ENCODE peak calls at places on chromosomes 11 and 22, in four cellular contexts. A, D, M and Q are unnamed samples.

GRCh38 chr11:129224538-129224937 is 32.4 kb upstream of the ARHGAP32 start:
- DNase-seq in A (no peak), D (no peak), M (no peak), Q (no peak)

GRCh38 chr11:33021937-33022336 is 6.3 kb downstream of the DEPDC7 start:
- DNase-seq in A (no peak), D (no peak), M (no peak), Q (no peak)

GRCh38 chr11:35579557-35580396 is 38.5 kb upstream of the FJX1 start:
- DNase-seq in A (no peak), D (no peak), M (no peak), Q (no peak)

GRCh38 chr11:91470656-91471055 is 754.0 kb upstream of the FAT3 start:
- DNase-seq in A (no peak), D (no peak), M (no peak), Q (no peak)

GRCh38 chr11:3950996-3951662 is 95.7 kb downstream of the STIM1 start:
- DNase-seq in A (peak), D (no peak), M (peak), Q (no peak)

GRCh38 chr11:96045622-96046456 is 121.9 kb upstream of the MTMR2 start:
- DNase-seq in A (peak), D (no peak), M (no peak), Q (no peak)

GRCh38 chr22:26617251-26618199 is at the start of gene CRYBB1:
- DNase-seq in A (peak), D (no peak), M (no peak), Q (no peak)

GRCh38 chr11:8201524-8202365 is 32.9 kb upstream of the RIC3 start:
- DNase-seq in A (no peak), D (no peak), M (no peak), Q (no peak)

GRCh38 chr11:16774920-16775603 is 36.6 kb downstream of the C11orf58 start:
- DNase-seq in A (no peak), D (no peak), M (no peak), Q (no peak)

GRCh38 chr11:13767461-13767860 is 99.0 kb downstream of the FAR1 start:
- DNase-seq in A (no peak), D (no peak), M (no peak), Q (no peak)

GRCh38 chr11:352456-353180 is 16.7 kb upstream of the B4GALNT4 start:
- DNase-seq in A (no peak), D (no peak), M (no peak), Q (no peak)

GRCh38 chr11:12944889-12945288 is 64.2 kb upstream of the RASSF10 start:
- DNase-seq in A (no peak), D (no peak), M (no peak), Q (no peak)

GRCh38 chr22:23008887-23009286 is 61.4 kb upstream of the GNAZ start:
- DNase-seq in A (no peak), D (no peak), M (no peak), Q (no peak)

GRCh38 chr22:29359469-29359868 is 28.9 kb downstream of the AP1B1 start:
- DNase-seq in A (peak), D (peak), M (no peak), Q (no peak)

GRCh38 chr11:82865841-82866240 is 34.4 kb downstream of the PRCP start:
- DNase-seq in A (no peak), D (no peak), M (no peak), Q (no peak)

GRCh38 chr22:42114721-42115120 is 15.9 kb downstream of the CYP2D6 start:
- DNase-seq in A (peak), D (peak), M (peak), Q (no peak)

GRCh38 chr22:39954584-39955055 is 5.6 kb upstream of the TMA7B start:
- DNase-seq in A (no peak), D (no peak), M (no peak), Q (no peak)

GRCh38 chr11:32225491-32226285 is 134.8 kb downstream of the RCN1 start:
- DNase-seq in A (no peak), D (no peak), M (peak), Q (no peak)